ENCODE peak calls at places on chromosomes 5 and 9, in four cellular contexts. One of them, this sample, is unnamed.

GRCh38 chr5:115457574-115457973 is 87.0 kb downstream of the FEM1C start:
- DNase-seq in stimulated activated CD8-positive, alpha-beta memory T cell treated with anti-CD3 and anti-CD28 coated beads, Interleukin-4, amount 100 ng/mL, for 1 hour: no peak
- DNase-seq in substantia nigra: no peak
- DNase-seq in SK-MEL-5: no peak
- DNase-seq in this sample: no peak

GRCh38 chr5:116751684-116752083 is 177.1 kb upstream of the SEMA6A start:
- DNase-seq in SK-MEL-5: no peak
- DNase-seq in substantia nigra: no peak
- DNase-seq in stimulated activated CD8-positive, alpha-beta memory T cell treated with anti-CD3 and anti-CD28 coated beads, Interleukin-4, amount 100 ng/mL, for 1 hour: no peak
- DNase-seq in this sample: no peak

GRCh38 chr5:10328323-10328722 is 20.6 kb upstream of the CMBL start:
- DNase-seq in SK-MEL-5: no peak
- DNase-seq in substantia nigra: no peak
- DNase-seq in stimulated activated CD8-positive, alpha-beta memory T cell treated with anti-CD3 and anti-CD28 coated beads, Interleukin-4, amount 100 ng/mL, for 1 hour: no peak
- DNase-seq in this sample: no peak

GRCh38 chr5:171667341-171668096 is 118.1 kb upstream of the SMIM23 start:
- DNase-seq in stimulated activated CD8-positive, alpha-beta memory T cell treated with anti-CD3 and anti-CD28 coated beads, Interleukin-4, amount 100 ng/mL, for 1 hour: no peak
- DNase-seq in SK-MEL-5: no peak
- DNase-seq in substantia nigra: no peak
- DNase-seq in this sample: no peak

GRCh38 chr9:126663661-126664072 is 49.9 kb downstream of the LMX1B start:
- DNase-seq in stimulated activated CD8-positive, alpha-beta memory T cell treated with anti-CD3 and anti-CD28 coated beads, Interleukin-4, amount 100 ng/mL, for 1 hour: no peak
- DNase-seq in substantia nigra: no peak
- DNase-seq in SK-MEL-5: no peak
- DNase-seq in this sample: no peak

GRCh38 chr9:81214975-81215374 is 474.4 kb downstream of the TLE1 start:
- DNase-seq in substantia nigra: no peak
- DNase-seq in stimulated activated CD8-positive, alpha-beta memory T cell treated with anti-CD3 and anti-CD28 coated beads, Interleukin-4, amount 100 ng/mL, for 1 hour: no peak
- DNase-seq in SK-MEL-5: no peak
- DNase-seq in this sample: no peak

GRCh38 chr9:108434502-108434901 is 421.3 kb downstream of the ACTL7B start:
- DNase-seq in substantia nigra: no peak
- DNase-seq in stimulated activated CD8-positive, alpha-beta memory T cell treated with anti-CD3 and anti-CD28 coated beads, Interleukin-4, amount 100 ng/mL, for 1 hour: no peak
- DNase-seq in SK-MEL-5: no peak
- DNase-seq in this sample: no peak

GRCh38 chr5:113084402-113085083 is 107.9 kb downstream of the DCP2 start:
- DNase-seq in stimulated activated CD8-positive, alpha-beta memory T cell treated with anti-CD3 and anti-CD28 coated beads, Interleukin-4, amount 100 ng/mL, for 1 hour: no peak
- DNase-seq in SK-MEL-5: no peak
- DNase-seq in substantia nigra: no peak
- DNase-seq in this sample: no peak

GRCh38 chr9:96478829-96479371 is 28.9 kb downstream of the HABP4 start:
- DNase-seq in SK-MEL-5: no peak
- DNase-seq in substantia nigra: no peak
- DNase-seq in stimulated activated CD8-positive, alpha-beta memory T cell treated with anti-CD3 and anti-CD28 coated beads, Interleukin-4, amount 100 ng/mL, for 1 hour: no peak
- DNase-seq in this sample: no peak

GRCh38 chr5:68673451-68674180 is 420.2 kb upstream of the SLC30A5 start:
- DNase-seq in SK-MEL-5: no peak
- DNase-seq in substantia nigra: no peak
- DNase-seq in stimulated activated CD8-positive, alpha-beta memory T cell treated with anti-CD3 and anti-CD28 coated beads, Interleukin-4, amount 100 ng/mL, for 1 hour: no peak
- DNase-seq in this sample: no peak

GRCh38 chr5:178232920-178233429 is 373 bp upstream of the PHYKPL start:
- DNase-seq in stimulated activated CD8-positive, alpha-beta memory T cell treated with anti-CD3 and anti-CD28 coated beads, Interleukin-4, amount 100 ng/mL, for 1 hour: no peak
- DNase-seq in SK-MEL-5: no peak
- DNase-seq in substantia nigra: no peak
- DNase-seq in this sample: no peak

GRCh38 chr5:76372320-76373054 is 30.6 kb upstream of the IQGAP2 start:
- DNase-seq in SK-MEL-5: peak
- DNase-seq in substantia nigra: no peak
- DNase-seq in stimulated activated CD8-positive, alpha-beta memory T cell treated with anti-CD3 and anti-CD28 coated beads, Interleukin-4, amount 100 ng/mL, for 1 hour: no peak
- DNase-seq in this sample: no peak

GRCh38 chr5:50853151-50853550 is 186.7 kb downstream of the PARP8 start:
- DNase-seq in SK-MEL-5: no peak
- DNase-seq in stimulated activated CD8-positive, alpha-beta memory T cell treated with anti-CD3 and anti-CD28 coated beads, Interleukin-4, amount 100 ng/mL, for 1 hour: no peak
- DNase-seq in substantia nigra: peak
- DNase-seq in this sample: no peak

GRCh38 chr9:68507098-68507795 is 33.4 kb downstream of the TMEM252 start:
- DNase-seq in stimulated activated CD8-positive, alpha-beta memory T cell treated with anti-CD3 and anti-CD28 coated beads, Interleukin-4, amount 100 ng/mL, for 1 hour: no peak
- DNase-seq in SK-MEL-5: peak
- DNase-seq in substantia nigra: no peak
- DNase-seq in this sample: no peak

GRCh38 chr5:158814521-158814920 is 285.2 kb downstream of the EBF1 start:
- DNase-seq in stimulated activated CD8-positive, alpha-beta memory T cell treated with anti-CD3 and anti-CD28 coated beads, Interleukin-4, amount 100 ng/mL, for 1 hour: no peak
- DNase-seq in substantia nigra: no peak
- DNase-seq in SK-MEL-5: no peak
- DNase-seq in this sample: no peak